ENCODE peak calls at places on chromosomes 1 and 21, in five cellular contexts. Q, Z, L, C and W are unnamed samples.

GRCh38 chr1:231776006-231776707 is 149.6 kb downstream of the DISC1 start:
- DNase-seq in Q (no peak), L (no peak), C (peak), Z (no peak), W (no peak)

GRCh38 chr1:1215266-1215676 is 1.3 kb upstream of the TNFRSF4 start:
- DNase-seq in C (no peak), L (no peak), Z (no peak), Q (no peak), W (no peak)

GRCh38 chr1:59290173-59290954 is 6.5 kb upstream of the FGGY start:
- DNase-seq in Q (no peak), L (no peak), Z (peak), C (no peak), W (no peak)

GRCh38 chr21:35565204-35565611 is 495.1 kb downstream of the SETD4 start:
- DNase-seq in Z (peak), L (no peak), Q (no peak), C (no peak), W (no peak)

GRCh38 chr1:1206376-1207253 is at the start of gene TNFRSF18:
- DNase-seq in Q (no peak), L (peak), C (no peak), Z (no peak), W (no peak)

GRCh38 chr1:163596541-163597258 is 274.9 kb downstream of the NUF2 start:
- DNase-seq in L (no peak), Z (no peak), Q (no peak), C (no peak), W (no peak)

GRCh38 chr21:24395320-24395933 is 1211.9 kb downstream of the MRPL39 start:
- DNase-seq in Q (no peak), C (no peak), L (no peak), Z (no peak), W (no peak)

GRCh38 chr1:173603056-173603591 is at the start of gene SLC9C2:
- DNase-seq in Z (peak), L (no peak), Q (no peak), C (no peak), W (no peak)

GRCh38 chr1:93675931-93676330 is 5.7 kb downstream of the BCAR3 start:
- DNase-seq in C (no peak), Z (no peak), L (no peak), Q (no peak), W (no peak)

GRCh38 chr1:245978915-245979314 is 528.2 kb downstream of the SMYD3 start:
- DNase-seq in Q (no peak), L (no peak), C (no peak), Z (no peak), W (no peak)

GRCh38 chr1:221991221-221991620 is 249.3 kb upstream of the DUSP10 start:
- DNase-seq in Q (no peak), Z (no peak), C (no peak), L (no peak), W (no peak)

GRCh38 chr1:53733975-53734649 is 4.9 kb downstream of the GLIS1 start:
- DNase-seq in L (no peak), Q (no peak), Z (no peak), C (no peak), W (no peak)

GRCh38 chr1:101131239-101131924 is 105.4 kb upstream of the S1PR1 start:
- DNase-seq in Q (no peak), C (no peak), L (no peak), Z (no peak), W (no peak)

DNA sequence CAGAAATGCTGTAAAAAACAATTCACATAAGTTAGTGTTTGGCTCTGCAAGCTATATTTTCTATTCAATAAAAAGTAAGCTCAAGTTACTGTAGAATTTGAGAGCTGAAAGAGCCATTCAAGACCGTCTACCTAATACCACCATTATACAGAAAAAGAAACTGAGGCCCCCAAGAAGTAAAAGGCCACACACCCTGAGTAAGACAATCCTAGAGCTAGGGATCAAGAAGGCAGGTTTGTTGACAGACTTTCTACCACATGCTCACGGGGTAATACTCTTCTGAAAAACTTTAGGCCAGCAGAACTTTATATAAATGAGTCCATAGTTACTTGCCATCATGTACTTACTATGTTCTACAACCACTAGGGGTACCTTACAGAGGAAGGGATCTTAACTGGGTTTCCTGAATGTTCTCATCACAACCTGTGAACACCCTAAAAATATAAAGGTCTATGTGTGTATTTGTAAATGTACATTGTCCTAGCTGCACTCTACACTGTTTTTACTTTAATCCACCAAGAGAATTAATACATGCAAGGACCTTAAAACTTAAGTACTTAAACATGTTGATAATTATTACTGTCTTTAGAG is 2.7 kb downstream of the PSMG1 start:
- DNase-seq in L (no peak), Q (no peak), C (no peak), Z (no peak), W (no peak)
- TF ChIP-seq CTCF in L (no peak), Q (no peak), C (peak), Z (no peak), W (no peak)

DNA sequence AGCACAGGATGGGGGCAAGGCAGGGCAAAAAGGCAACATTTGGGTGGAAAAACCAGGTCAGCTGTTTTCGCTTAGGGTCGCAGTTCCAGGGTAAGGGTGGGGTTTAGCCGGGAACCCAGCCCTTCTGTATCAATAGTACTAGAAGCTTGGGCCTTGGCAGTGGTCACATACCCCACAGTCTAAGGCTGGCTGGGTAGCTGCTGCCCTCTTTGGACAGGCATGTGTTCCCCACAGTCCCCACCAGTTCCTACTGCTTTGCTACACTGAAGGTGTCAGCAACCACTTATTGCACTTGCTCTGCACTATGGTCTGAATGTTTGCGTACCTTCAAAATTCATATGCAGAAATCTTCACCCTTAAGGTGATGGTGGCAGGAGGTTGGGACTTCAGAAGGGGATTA is 349.8 kb downstream of the LTN1 start:
- DNase-seq in Z (no peak), C (no peak), Q (no peak), L (no peak), W (no peak)
- TF ChIP-seq CTCF in Z (no peak), C (no peak), Q (no peak), L (no peak), W (no peak)

GRCh38 chr1:56432561-56432971 is 146.8 kb downstream of the PLPP3 start:
- DNase-seq in Q (no peak), L (no peak), Z (no peak), C (no peak), W (no peak)
- TF ChIP-seq CTCF in Q (no peak), L (no peak), Z (no peak), C (no peak), W (no peak)

GRCh38 chr1:109772658-109773202 is 9.0 kb upstream of the EPS8L3 start:
- DNase-seq in Q (peak), L (no peak), C (no peak), Z (no peak), W (no peak)
- TF ChIP-seq CTCF in Q (no peak), L (no peak), C (no peak), Z (no peak), W (no peak)